ENCODE peak calls at places on chromosomes 7 and 10, in nine cellular contexts. Y, V, N, T, B, X, P, J and C are unnamed samples.
A peak's percentile ranks its signal among the peaks of the same experiment; 100 is the strongest.

GRCh38 chr10:3119796-3120459 is 52.6 kb downstream of the PFKP start:
- DNase-seq in V (no peak), N (no peak), X (no peak), Y (no peak), J (no peak), T (no peak), B (no peak), P (no peak), C (no peak)

GRCh38 chr7:38105874-38106483 is 72.1 kb upstream of the STARD3NL start:
- DNase-seq in J (peak; percentile 51), T (no peak), B (no peak), Y (peak; percentile 19), N (no peak), X (no peak), P (no peak), V (no peak), C (no peak)

GRCh38 chr10:33178026-33178755 is 156.3 kb downstream of the NRP1 start:
- DNase-seq in T (no peak), P (no peak), V (no peak), Y (no peak), X (no peak), N (no peak), J (no peak), B (no peak), C (no peak)

GRCh38 chr10:71771821-71772617 is 1.3 kb downstream of the VSIR start:
- DNase-seq in P (no peak), Y (peak; percentile 79), B (no peak), N (peak; percentile 96), J (peak; percentile 50), T (no peak), V (no peak), X (peak; percentile 54), C (no peak)

GRCh38 chr7:23458044-23458443 is 12.2 kb downstream of the IGF2BP3 start:
- DNase-seq in T (no peak), B (no peak), N (no peak), X (no peak), P (no peak), V (no peak), J (no peak), Y (no peak), C (no peak)

GRCh38 chr7:133623716-133624115 is 370.8 kb downstream of the EXOC4 start:
- DNase-seq in N (no peak), P (no peak), Y (no peak), B (no peak), V (no peak), J (no peak), T (no peak), X (no peak), C (no peak)

GRCh38 chr10:86711957-86712708 is 43.8 kb downstream of the LDB3 start:
- DNase-seq in X (no peak), J (no peak), V (peak; percentile 43), Y (no peak), T (peak; percentile 83), N (peak; percentile 80), P (no peak), B (peak; percentile 54), C (no peak)

GRCh38 chr10:93397020-93397419 is 85.1 kb downstream of the MYOF start:
- DNase-seq in P (no peak), B (no peak), N (no peak), Y (no peak), J (no peak), V (no peak), T (no peak), X (no peak), C (no peak)

GRCh38 chr7:117484988-117485655 is 5.3 kb downstream of the CFTR start:
- DNase-seq in V (no peak), B (no peak), P (no peak), N (no peak), J (no peak), Y (no peak), X (no peak), T (no peak), C (no peak)

GRCh38 chr10:23557777-23558176 is 118.9 kb downstream of the OTUD1 start:
- DNase-seq in N (no peak), Y (no peak), V (no peak), X (no peak), P (no peak), B (no peak), T (no peak), J (no peak), C (no peak)

GRCh38 chr10:89837173-89838001 is 136.0 kb downstream of the KIF20B start:
- DNase-seq in Y (no peak), X (peak; percentile 29), T (no peak), J (peak; percentile 13), N (peak; percentile 67), V (no peak), P (no peak), B (peak; percentile 56), C (peak; percentile 91)

GRCh38 chr10:66747451-66747850 is 178.4 kb upstream of the LRRTM3 start:
- DNase-seq in Y (peak; percentile 46), J (no peak), B (no peak), V (no peak), N (no peak), T (no peak), P (no peak), X (no peak), C (no peak)

GRCh38 chr10:51139176-51139575 is 64.9 kb downstream of the PRKG1 start:
- DNase-seq in V (no peak), P (no peak), X (no peak), J (no peak), Y (no peak), B (no peak), N (no peak), T (no peak), C (no peak)

GRCh38 chr7:76318488-76319353 is 16.2 kb downstream of the HSPB1 start:
- DNase-seq in Y (no peak), N (peak; percentile 91), V (peak; percentile 64), T (peak; percentile 91), J (peak; percentile 89), X (peak; percentile 73), B (no peak), P (no peak), C (peak; percentile 95)

GRCh38 chr10:19212590-19212989 is 164.0 kb downstream of the MALRD1 start:
- DNase-seq in V (no peak), J (no peak), P (no peak), T (no peak), Y (no peak), B (no peak), N (no peak), X (no peak), C (no peak)

GRCh38 chr10:126972622-126973414 is 67.6 kb downstream of the DOCK1 start:
- DNase-seq in X (no peak), J (no peak), T (peak; percentile 55), P (no peak), Y (no peak), N (no peak), V (no peak), B (no peak), C (no peak)

GRCh38 chr7:132080967-132081668 is 495.2 kb downstream of the PLXNA4 start:
- DNase-seq in X (no peak), T (no peak), B (no peak), J (no peak), V (no peak), Y (no peak), N (peak; percentile 80), P (no peak), C (no peak)
- TF ChIP-seq POLR2AphosphoS5 in X (peak; percentile 78), T (no peak), B (peak; percentile 39), J (no peak), V (no peak), Y (no peak), N (peak; percentile 65), P (no peak), C (peak; percentile 54)

DNA sequence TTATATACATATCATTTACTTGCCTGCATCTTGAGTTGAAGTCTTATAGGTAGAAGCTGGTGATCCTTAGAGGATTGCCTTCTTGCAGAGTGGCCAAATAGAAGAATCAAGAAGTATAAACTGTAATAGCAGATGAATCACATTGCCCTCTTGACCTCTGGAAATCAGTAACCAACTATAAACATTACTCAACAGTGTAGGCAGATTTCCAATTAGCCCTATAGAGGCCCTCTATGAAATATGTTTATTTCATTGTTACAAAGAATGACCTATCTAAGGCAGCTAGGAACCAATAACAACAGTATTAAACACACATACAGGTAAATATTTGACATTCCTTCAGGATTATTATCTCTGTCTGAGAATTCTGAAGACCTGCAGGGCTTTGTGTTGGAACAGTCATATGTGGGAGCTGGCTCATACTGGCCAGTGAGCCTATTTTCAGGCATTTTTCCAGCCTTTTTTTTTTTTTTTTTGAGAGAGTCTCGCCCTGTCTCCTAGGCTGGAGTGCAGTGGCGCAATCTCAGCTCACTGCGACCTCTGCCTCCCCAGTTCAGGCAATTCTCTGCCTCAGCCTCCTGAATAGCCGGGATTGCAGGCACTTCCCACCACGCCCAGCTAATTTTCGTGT is 7.2 kb upstream of the SRI start:
- DNase-seq in V (no peak), X (peak; percentile 60), J (no peak), P (no peak), B (no peak), T (no peak), Y (peak; percentile 68), N (no peak), C (no peak)
- TF ChIP-seq POLR2A in V (no peak), X (no peak), J (no peak), P (no peak), B (no peak), T (no peak), Y (no peak), N (no peak), C (no peak)

DNA sequence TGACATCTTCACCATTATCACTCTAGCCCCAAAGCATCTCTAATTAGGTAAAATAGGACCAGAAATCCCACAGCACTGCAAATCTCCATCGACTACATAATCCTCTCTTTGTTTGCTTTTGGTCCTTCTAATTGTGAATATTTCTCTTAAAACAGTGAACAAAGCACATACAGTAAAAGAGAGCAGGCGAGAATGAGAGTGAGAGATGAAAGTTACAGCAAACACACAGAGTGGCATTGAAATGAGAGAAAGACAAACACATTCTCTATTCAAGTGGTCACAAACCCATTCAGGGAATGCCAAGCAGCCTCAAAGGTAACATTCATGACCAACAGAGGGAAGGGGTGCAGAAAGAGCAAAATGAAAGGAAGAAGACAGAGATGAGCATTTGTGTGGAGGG is 109.8 kb upstream of the PTN start:
- DNase-seq in N (no peak), X (no peak), Y (no peak), P (no peak), T (no peak), J (no peak), V (no peak), B (no peak), C (no peak)
- H3K27ac ChIP-seq in N (no peak overlapping the region), X (no peak overlapping the region), Y (no peak overlapping the region), P (no peak overlapping the region), T (no peak overlapping the region), J (no peak overlapping the region), V (no peak overlapping the region), B (peak overlapping the region; percentile 39), C (no peak overlapping the region)

DNA sequence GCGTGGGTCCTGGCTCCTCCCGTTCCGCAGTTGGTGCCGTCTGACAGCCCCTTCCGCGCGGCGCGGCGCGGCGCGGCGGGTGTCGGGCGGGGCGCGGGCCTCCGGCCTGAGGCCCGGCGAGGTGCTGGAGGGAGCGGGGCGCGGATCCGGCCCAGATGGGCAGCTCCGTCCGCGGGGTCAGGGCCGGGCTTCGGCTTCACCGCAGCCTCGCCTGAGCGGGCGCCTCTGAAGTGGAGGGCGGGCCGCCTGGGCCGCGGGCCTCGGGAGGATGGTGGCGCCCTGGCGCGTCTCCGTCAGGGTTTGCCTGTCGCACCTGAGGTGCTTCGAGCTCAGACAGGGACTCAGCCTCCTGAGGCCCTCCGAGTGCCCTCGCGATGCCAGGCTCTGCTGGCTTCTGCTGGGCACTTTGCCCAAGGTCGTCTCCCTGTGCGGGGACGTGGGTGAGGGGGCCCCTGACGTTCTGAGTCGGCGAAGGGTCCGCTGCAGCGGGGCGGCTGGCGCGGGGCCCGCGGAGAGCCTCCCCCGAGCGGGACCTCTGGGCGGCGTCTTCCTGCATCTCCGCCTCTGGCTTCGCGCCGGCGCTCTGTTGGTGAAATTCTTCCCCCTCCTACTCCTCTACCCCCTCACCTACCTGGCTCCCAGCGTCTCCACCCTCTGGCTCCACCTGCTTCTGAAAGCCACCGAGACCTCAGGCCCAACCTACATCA is 471 bp downstream of the ADCK2 start:
- DNase-seq in N (peak; percentile 70), B (peak; percentile 72), Y (no peak), T (no peak), J (peak; percentile 62), X (peak; percentile 81), P (no peak), V (no peak), C (no peak)
- TF ChIP-seq POLR2AphosphoS5 in N (peak; percentile 4), B (no peak), Y (peak; percentile 55), T (no peak), J (no peak), X (peak; percentile 39), P (no peak), V (no peak), C (no peak)